ENCODE peak calls at places on chromosomes 5 and 9, in four cellular contexts. C is fibroblast of the aortic adventitia, E is putamen, K is cardiac muscle cell. F is an unnamed sample.

GRCh38 chr9:133421615-133422542 is at the start of gene ADAMTS13:
- DNase-seq in C (no peak), E (no peak), K (no peak), F (no peak)

GRCh38 chr5:168422431-168422830 is 63.8 kb upstream of the RARS1 start:
- DNase-seq in C (no peak), E (no peak), K (no peak), F (no peak)

GRCh38 chr5:80975065-80975464 is 14.9 kb downstream of the RASGRF2 start:
- DNase-seq in C (peak), E (no peak), K (no peak), F (no peak)

GRCh38 chr5:149559712-149560111 is 8.5 kb upstream of the CSNK1A1 start:
- DNase-seq in C (peak), E (no peak), K (no peak), F (no peak)

GRCh38 chr9:127162567-127163365 is 40.3 kb upstream of the ANGPTL2 start:
- DNase-seq in C (no peak), E (peak), K (no peak), F (no peak)

GRCh38 chr5:181198106-181198685 is 6.8 kb downstream of the TRIM7 start:
- DNase-seq in C (no peak), E (no peak), K (no peak), F (no peak)

GRCh38 chr9:136268776-136269175 is 23.2 kb upstream of the QSOX2 start:
- DNase-seq in C (no peak), E (no peak), K (peak), F (no peak)

GRCh38 chr5:86757824-86758223 is 140.1 kb downstream of the COX7C start:
- DNase-seq in C (peak), E (no peak), K (no peak), F (no peak)

GRCh38 chr5:57779383-57780223 is 297.0 kb upstream of the ACTBL2 start:
- DNase-seq in C (peak), E (peak), K (peak), F (peak)

GRCh38 chr5:109877670-109878045 is 187.9 kb downstream of the MAN2A1 start:
- DNase-seq in C (no peak), E (no peak), K (no peak), F (peak)

GRCh38 chr5:13746026-13746425 is 198.5 kb downstream of the DNAH5 start:
- DNase-seq in C (no peak), E (no peak), K (no peak), F (peak)

GRCh38 chr9:130337318-130337717 is 71.8 kb downstream of the HMCN2 start:
- DNase-seq in C (no peak), E (no peak), K (no peak), F (no peak)

GRCh38 chr5:149406203-149406978 is 27.3 kb upstream of the IL17B start:
- DNase-seq in C (peak), E (no peak), K (no peak), F (no peak)

GRCh38 chr9:16515207-16515606 is 355.3 kb downstream of the BNC2 start:
- DNase-seq in C (no peak), E (no peak), K (peak), F (no peak)

GRCh38 chr5:9864791-9865190 is 234.6 kb upstream of the TAS2R1 start:
- DNase-seq in C (no peak), E (no peak), K (no peak), F (no peak)

GRCh38 chr5:29337030-29337429 is 1856.5 kb upstream of the CDH6 start:
- DNase-seq in C (no peak), E (no peak), K (no peak), F (no peak)

GRCh38 chr5:65320250-65320649 is 161.5 kb downstream of the ADAMTS6 start:
- DNase-seq in C (no peak), E (no peak), K (no peak), F (no peak)

GRCh38 chr5:143652104-143652700 is 159.8 kb upstream of the HMHB1 start:
- DNase-seq in C (peak), E (no peak), K (no peak), F (no peak)

GRCh38 chr9:95090871-95091573 is 226.5 kb downstream of the FANCC start:
- DNase-seq in C (no peak), E (no peak), K (no peak), F (no peak)

F was measured in foreskin keratinocyte.